ENCODE peak calls at places on chromosome 11, in eight cellular contexts. T, E, R, B, J, K, G and F are unnamed samples.

GRCh38 chr11:122069946-122070345 is 46.1 kb downstream of the BLID start:
- DNase-seq in B (peak; percentile 46), G (peak; percentile 79), E (peak; percentile 75), T (peak; percentile 51), K (peak; percentile 38), J (no peak), R (peak; percentile 23), F (no peak)

GRCh38 chr11:61545341-61545740 is 35.5 kb downstream of the SYT7 start:
- DNase-seq in R (no peak), E (no peak), K (peak; percentile 33), J (no peak), B (no peak), G (no peak), T (no peak), F (no peak)

GRCh38 chr11:9838961-9839360 is 175.1 kb downstream of the SWAP70 start:
- DNase-seq in E (no peak), J (no peak), K (peak; percentile 94), B (no peak), G (peak; percentile 51), T (peak; percentile 35), R (no peak), F (no peak)

GRCh38 chr11:69848196-69848595 is 29.0 kb upstream of the FGF3 start:
- DNase-seq in E (no peak), B (no peak), R (no peak), T (no peak), K (peak; percentile 25), J (no peak), G (no peak), F (no peak)

GRCh38 chr11:124041254-124041653 is at the start of gene OR10G7:
- DNase-seq in T (no peak), J (no peak), G (no peak), B (no peak), E (no peak), R (no peak), K (no peak), F (no peak)

GRCh38 chr11:133157180-133157579 is 375.1 kb downstream of the OPCML start:
- DNase-seq in T (no peak), G (no peak), B (no peak), K (no peak), E (no peak), R (no peak), J (no peak), F (no peak)

GRCh38 chr11:47139878-47140277 is 36.8 kb downstream of the ARFGAP2 start:
- DNase-seq in J (no peak), K (no peak), R (no peak), T (no peak), E (no peak), G (no peak), B (no peak), F (no peak)

GRCh38 chr11:78406568-78407196 is 10.9 kb downstream of the GAB2 start:
- DNase-seq in G (no peak), E (no peak), R (no peak), T (peak; percentile 39), J (no peak), B (no peak), K (peak; percentile 65), F (no peak)

GRCh38 chr11:46778416-46778815 is 59.4 kb downstream of the F2 start:
- DNase-seq in K (peak; percentile 53), E (no peak), T (no peak), R (no peak), B (no peak), J (no peak), G (no peak), F (no peak)

GRCh38 chr11:34823197-34823596 is 93.0 kb downstream of the APIP start:
- DNase-seq in B (no peak), J (no peak), K (no peak), R (no peak), E (no peak), T (no peak), G (no peak), F (no peak)

GRCh38 chr11:12430351-12430750 is 53.0 kb downstream of the PARVA start:
- DNase-seq in K (peak; percentile 46), R (no peak), T (no peak), B (no peak), J (no peak), E (no peak), G (peak; percentile 27), F (no peak)

GRCh38 chr11:44243633-44244343 is 66.2 kb downstream of the ALX4 start:
- DNase-seq in J (no peak), R (no peak), B (no peak), K (no peak), T (no peak), G (peak; percentile 18), E (no peak), F (no peak)

GRCh38 chr11:19648321-19648720 is 64.3 kb upstream of the NAV2 start:
- DNase-seq in J (no peak), R (no peak), B (no peak), G (no peak), E (no peak), T (no peak), K (no peak), F (no peak)

DNA sequence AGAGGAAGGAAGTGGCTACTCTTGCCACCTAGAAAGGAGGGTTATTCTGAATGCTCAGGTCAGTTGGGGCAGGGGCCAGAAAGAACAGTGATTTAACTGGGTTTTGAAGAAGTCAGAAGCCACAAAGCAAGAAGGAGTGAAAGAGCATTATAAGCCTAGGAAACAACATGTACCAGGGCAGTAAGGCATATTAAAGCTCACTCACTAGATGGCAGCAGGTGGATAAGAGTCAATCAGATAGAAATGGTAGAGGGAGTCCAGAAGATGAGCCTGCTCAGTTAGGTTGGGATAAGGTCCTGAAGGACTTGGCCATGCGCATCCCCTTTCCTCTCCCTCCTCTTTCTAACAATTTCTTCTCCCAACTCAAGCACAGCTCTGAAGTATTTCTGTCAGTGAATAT is 22.0 kb upstream of the PATE1 start:
- DNase-seq in J (no peak), T (no peak), K (peak; percentile 51), E (no peak), G (peak; percentile 15), B (no peak), R (no peak), F (no peak)
- TF ChIP-seq CTCF in J (no peak), T (no peak), K (peak; percentile 58), E (no peak), G (peak; percentile 43), B (peak; percentile 13), R (no peak), F (no peak)

DNA sequence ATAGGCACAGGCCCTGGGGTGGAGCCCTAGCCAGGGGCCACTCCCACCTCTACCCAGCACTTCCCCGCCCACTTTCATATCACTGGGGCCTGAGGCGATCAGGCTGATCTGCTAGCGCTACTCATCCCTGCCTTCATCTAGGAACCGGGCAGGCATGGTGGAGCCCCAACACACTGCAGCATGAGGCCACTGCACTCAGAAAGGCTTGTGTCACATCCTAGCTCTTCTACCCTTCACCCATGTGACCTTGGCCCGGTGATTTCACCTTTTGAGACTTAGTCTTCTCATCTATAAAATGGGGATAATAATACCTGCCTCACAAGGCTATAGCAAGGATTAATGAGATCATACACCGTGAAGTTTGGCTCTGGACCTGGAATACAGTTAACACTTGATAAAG is 18.1 kb upstream of the GDPD5 start:
- DNase-seq in T (no peak), B (no peak), K (no peak), J (no peak), R (no peak), G (no peak), E (no peak), F (no peak)
- TF ChIP-seq CTCF in T (no peak), B (no peak), K (no peak), J (no peak), R (no peak), G (no peak), E (no peak), F (no peak)

DNA sequence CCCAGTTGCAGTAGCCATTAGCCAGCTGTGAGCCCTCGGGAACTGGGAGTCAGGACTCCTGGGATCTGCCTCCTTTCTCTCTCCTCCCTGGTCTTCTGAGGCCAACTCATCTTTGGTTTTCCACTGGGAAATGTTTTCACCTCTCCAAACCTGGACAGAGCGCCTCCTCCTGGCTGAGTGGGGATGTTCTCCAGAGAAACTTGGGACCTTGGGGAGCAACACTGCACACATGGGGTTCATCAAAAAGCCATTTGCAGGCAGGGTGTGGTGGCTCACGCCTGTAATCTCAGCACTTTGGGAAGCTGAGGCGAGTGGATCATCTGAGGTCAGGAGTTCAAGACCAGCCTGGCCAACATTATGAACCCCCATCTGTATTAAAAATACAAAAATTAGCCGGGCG is 145.4 kb downstream of the NECTIN1 start:
- DNase-seq in B (no peak), K (no peak), G (no peak), J (no peak), E (no peak), T (no peak), R (no peak), F (no peak)
- TF ChIP-seq CTCF in B (peak; percentile 26), K (peak; percentile 56), G (peak; percentile 41), J (no peak), E (no peak), T (no peak), R (no peak), F (no peak)

GRCh38 chr11:116215471-116216113 is 557.2 kb downstream of the BUD13 start:
- DNase-seq in K (no peak), B (no peak), E (no peak), G (no peak), T (no peak), R (no peak), J (no peak), F (no peak)
- TF ChIP-seq CTCF in K (peak; percentile 24), B (peak; percentile 50), E (no peak), G (no peak), T (no peak), R (no peak), J (peak; percentile 6), F (no peak)

GRCh38 chr11:60170566-60170965 is 12.3 kb downstream of the MS4A6A start:
- DNase-seq in T (no peak), K (peak; percentile 32), E (no peak), J (no peak), G (no peak), R (no peak), B (no peak), F (no peak)

GRCh38 chr11:60172011-60172410 is 10.9 kb downstream of the MS4A6A start:
- DNase-seq in J (no peak), B (no peak), T (no peak), R (no peak), E (no peak), G (no peak), K (peak; percentile 59), F (no peak)

GRCh38 chr11:60165946-60166345 is 16.9 kb downstream of the MS4A6A start:
- DNase-seq in E (no peak), G (no peak), R (no peak), K (peak; percentile 42), B (no peak), T (no peak), J (no peak), F (no peak)

GRCh38 chr11:60168306-60168705 is 14.6 kb downstream of the MS4A6A start:
- DNase-seq in K (peak; percentile 69), T (peak; percentile 7), B (no peak), G (no peak), E (no peak), J (no peak), R (no peak), F (no peak)

GRCh38 chr11:60169264-60169915 is 13.5 kb downstream of the MS4A6A start:
- DNase-seq in T (peak; percentile 46), E (peak; percentile 41), B (no peak), G (no peak), J (no peak), K (peak; percentile 100), R (peak; percentile 38), F (no peak)
- TF ChIP-seq CTCF in T (peak; percentile 74), E (no peak), B (peak; percentile 17), G (peak; percentile 50), J (peak; percentile 29), K (peak; percentile 92), R (peak; percentile 44), F (no peak)

GRCh38 chr11:3836903-3837302 is 3.9 kb downstream of the RHOG start:
- DNase-seq in K (no peak), J (no peak), G (no peak), E (peak; percentile 52), R (no peak), T (no peak), B (no peak), F (no peak)
- TF ChIP-seq CTCF in K (no peak), J (no peak), G (no peak), E (no peak), R (no peak), T (no peak), B (no peak), F (no peak)